ENCODE peak calls at places on chromosome 22, in eight cellular contexts. K is H1, U is fibroblast of lung, R is colonic mucosa, S is IMR-90, Q is neural progenitor cell, G is H9, H is mammary epithelial cell. P is an unnamed sample.

GRCh38 chr22:38313384-38313955 is 3.8 kb downstream of the CSNK1E start:
- DNase-seq in K (no peak), U (peak; percentile 97), R (peak; percentile 52), S (peak; percentile 96), Q (peak; percentile 39), G (no peak), H (peak; percentile 90), P (no peak)

GRCh38 chr22:50713571-50714056 is 24.4 kb upstream of the ACR start:
- DNase-seq in K (no peak), U (no peak), R (no peak), S (no peak), Q (no peak), G (no peak), H (no peak), P (no peak)

GRCh38 chr22:47193606-47194316 is 431.3 kb downstream of the TBC1D22A start:
- DNase-seq in K (no peak), U (no peak), R (peak; percentile 16), S (no peak), Q (no peak), G (no peak), H (no peak), P (no peak)

GRCh38 chr22:46575915-46576555 is 38.6 kb upstream of the CELSR1 start:
- DNase-seq in K (no peak), U (no peak), R (peak; percentile 80), S (no peak), Q (peak; percentile 20), G (peak; percentile 74), H (no peak), P (peak; percentile 61)

GRCh38 chr22:42075277-42075676 is 1.2 kb downstream of the PHETA2 start:
- DNase-seq in K (no peak), U (no peak), R (no peak), S (no peak), Q (no peak), G (no peak), H (no peak), P (no peak)

GRCh38 chr22:35191412-35191811 is 65.9 kb upstream of the HMGXB4 start:
- DNase-seq in K (no peak), U (peak; percentile 10), R (no peak), S (peak; percentile 3), Q (no peak), G (no peak), H (peak; percentile 70), P (no peak)

GRCh38 chr22:27122561-27122960 is 465.2 kb downstream of the MIAT start:
- DNase-seq in K (no peak), U (no peak), R (no peak), S (no peak), Q (no peak), G (no peak), H (no peak), P (no peak)

GRCh38 chr22:43171607-43172006 is 15.3 kb downstream of the TTLL12 start:
- DNase-seq in K (no peak), U (no peak), R (peak; percentile 94), S (no peak), Q (no peak), G (no peak), H (no peak), P (no peak)

GRCh38 chr22:31891366-31892079 is 52.8 kb upstream of the YWHAH start:
- DNase-seq in K (no peak), U (no peak), R (no peak), S (peak; percentile 18), Q (peak; percentile 18), G (no peak), H (no peak), P (no peak)

GRCh38 chr22:19821523-19822300 is 33.0 kb downstream of the GNB1L start:
- DNase-seq in K (no peak), U (no peak), R (no peak), S (no peak), Q (no peak), G (peak; percentile 24), H (no peak), P (no peak)

GRCh38 chr22:18076060-18076497 is 1.7 kb upstream of the PEX26 start:
- DNase-seq in K (no peak), U (peak; percentile 94), R (peak; percentile 75), S (peak; percentile 91), Q (peak; percentile 88), G (peak; percentile 59), H (peak; percentile 85), P (peak; percentile 99)

GRCh38 chr22:36377022-36377631 is 10.6 kb downstream of the MYH9 start:
- DNase-seq in K (no peak), U (no peak), R (no peak), S (no peak), Q (no peak), G (no peak), H (no peak), P (no peak)
- H3K4me1 ChIP-seq in K (peaks cover 21% of the 10 kb centered on the region), U (peaks cover 39% of the 10 kb centered on the region), R (peaks cover 33% of the 10 kb centered on the region), S (peaks cover 44% of the 10 kb centered on the region), Q (peaks cover 12% of the 10 kb centered on the region), G (no peaks in the 10 kb centered on the region), H (peaks cover 85% of the 10 kb centered on the region), P (peaks cover 28% of the 10 kb centered on the region)

DNA sequence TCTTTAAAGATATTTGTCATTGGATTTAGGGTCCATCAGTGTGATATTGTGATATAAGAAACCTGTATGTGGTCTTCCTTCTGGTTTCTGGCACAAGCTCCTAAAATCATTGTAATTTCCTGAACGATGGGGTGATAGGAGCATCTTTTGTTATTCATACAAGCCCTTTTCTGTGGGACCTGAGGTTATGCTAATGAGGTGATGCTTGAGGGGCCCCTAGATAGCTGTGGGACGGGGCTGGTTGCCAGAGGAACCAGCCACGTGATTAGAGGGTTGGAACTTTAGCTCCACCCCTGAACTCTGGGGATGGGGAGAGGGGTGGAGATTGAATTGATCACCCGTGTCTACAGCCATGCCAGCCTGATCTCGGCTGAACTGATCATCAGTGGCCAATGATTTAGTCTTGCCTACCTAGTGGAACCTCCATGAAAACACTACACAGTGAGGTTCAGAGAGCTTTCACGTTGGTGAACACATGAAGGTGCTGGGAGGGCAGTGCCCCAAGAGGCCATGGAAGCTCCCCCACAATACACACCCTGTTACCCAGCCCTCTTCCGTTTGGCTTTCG is 62.8 kb downstream of the BCR start:
- DNase-seq in K (peak; percentile 68), U (no peak), R (no peak), S (no peak), Q (peak; percentile 86), G (peak; percentile 88), H (no peak), P (no peak)
- H3K9ac ChIP-seq in K (peak overlapping the region; percentile 31), U (no peak overlapping the region), R (no peak overlapping the region), S (no peak overlapping the region), Q (no peak overlapping the region), G (no peak overlapping the region), H (no peak overlapping the region), P (no peak overlapping the region)

GRCh38 chr22:23389271-23390071 is 190.6 kb downstream of the IGLL1 start:
- DNase-seq in K (no peak), U (no peak), R (no peak), S (no peak), Q (peak; percentile 56), G (no peak), H (no peak), P (no peak)
- H3K4me1 ChIP-seq in K (peaks cover 4% of the 10 kb centered on the region), U (no peaks in the 10 kb centered on the region), R (no peaks in the 10 kb centered on the region), S (no peaks in the 10 kb centered on the region), Q (peaks cover 7% of the 10 kb centered on the region), G (no peaks in the 10 kb centered on the region), H (no peaks in the 10 kb centered on the region), P (peaks cover 4% of the 10 kb centered on the region)

DNA sequence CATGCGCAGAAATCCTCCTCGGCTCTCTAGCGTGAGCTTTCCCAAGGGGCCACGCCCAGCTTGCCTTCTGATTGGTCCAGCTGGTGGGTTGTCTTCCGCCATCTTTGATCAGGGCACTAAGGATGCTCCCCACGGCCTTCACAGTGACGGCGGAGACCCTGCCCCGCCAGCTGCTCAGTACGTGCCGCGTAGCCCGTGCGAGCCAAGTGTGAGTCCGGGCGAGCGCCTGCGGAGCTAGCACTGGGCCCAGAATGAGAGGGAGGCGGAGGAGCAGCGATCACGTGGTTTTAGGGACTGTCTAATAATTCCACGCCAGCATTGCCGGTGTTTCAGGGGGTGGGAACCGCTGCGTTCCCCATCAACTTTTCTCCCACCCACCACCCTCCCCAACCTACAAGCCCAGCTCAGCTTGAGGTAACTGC is 1.6 kb upstream of the MTFP1 start:
- DNase-seq in K (peak; percentile 99), U (peak; percentile 100), R (peak; percentile 99), S (peak; percentile 100), Q (peak; percentile 100), G (peak; percentile 99), H (peak; percentile 98), P (peak; percentile 100)
- H3K9ac ChIP-seq in K (peak overlapping the region; percentile 87), U (peak overlapping the region; percentile 88), R (peak overlapping the region; percentile 88), S (peak overlapping the region; percentile 26), Q (no peak overlapping the region), G (no peak overlapping the region), H (peak overlapping the region; percentile 83), P (no peak overlapping the region)

DNA sequence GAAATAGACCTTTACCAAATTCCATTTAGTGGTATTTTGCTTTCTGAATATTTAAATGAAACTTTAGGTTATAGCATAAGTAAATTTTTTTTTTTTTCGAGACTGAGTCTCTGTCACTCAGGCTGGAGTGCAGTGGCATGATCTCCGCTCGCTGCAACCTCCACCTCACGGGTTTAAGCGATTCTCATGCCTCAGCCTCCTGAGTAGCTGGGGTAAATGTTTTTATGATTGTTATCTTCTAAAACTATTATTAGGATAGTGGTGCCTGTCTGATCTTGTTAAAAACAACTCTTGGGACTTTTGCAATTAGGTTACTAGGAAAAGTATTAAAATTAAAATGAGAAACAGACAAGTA is 20.6 kb downstream of the CRKL start:
- DNase-seq in K (no peak), U (no peak), R (no peak), S (no peak), Q (no peak), G (no peak), H (no peak), P (peak; percentile 48)
- H3K4me1 ChIP-seq in K (peaks cover 4% of the 10 kb centered on the region), U (peaks cover 3% of the 10 kb centered on the region), R (peaks cover 19% of the 10 kb centered on the region), S (peaks cover 8% of the 10 kb centered on the region), Q (no peaks in the 10 kb centered on the region), G (no peaks in the 10 kb centered on the region), H (peaks cover 15% of the 10 kb centered on the region), P (peaks cover 3% of the 10 kb centered on the region)

GRCh38 chr22:24144471-24145115 is 36.7 kb upstream of the SUSD2 start:
- DNase-seq in K (no peak), U (no peak), R (no peak), S (no peak), Q (no peak), G (no peak), H (no peak), P (no peak)
- H3K9ac ChIP-seq in K (no peak overlapping the region), U (no peak overlapping the region), R (no peak overlapping the region), S (no peak overlapping the region), Q (no peak overlapping the region), G (no peak overlapping the region), H (no peak overlapping the region), P (no peak overlapping the region)

GRCh38 chr22:28815729-28816128 is 15.4 kb upstream of the XBP1 start:
- DNase-seq in K (no peak), U (no peak), R (no peak), S (no peak), Q (no peak), G (no peak), H (no peak), P (no peak)

GRCh38 chr22:28812491-28812890 is 12.1 kb upstream of the XBP1 start:
- DNase-seq in K (no peak), U (no peak), R (no peak), S (no peak), Q (no peak), G (no peak), H (no peak), P (no peak)

GRCh38 chr22:28813772-28814518 is 13.6 kb upstream of the XBP1 start:
- DNase-seq in K (no peak), U (peak; percentile 39), R (peak; percentile 75), S (no peak), Q (no peak), G (no peak), H (no peak), P (peak; percentile 25)

GRCh38 chr22:28816994-28817530 is 16.7 kb upstream of the XBP1 start:
- DNase-seq in K (no peak), U (no peak), R (no peak), S (no peak), Q (no peak), G (no peak), H (no peak), P (no peak)

GRCh38 chr22:28815101-28815500 is 14.7 kb upstream of the XBP1 start:
- DNase-seq in K (no peak), U (no peak), R (no peak), S (no peak), Q (no peak), G (no peak), H (no peak), P (no peak)
- H3K4me1 ChIP-seq in K (no peaks in the 10 kb centered on the region), U (no peaks in the 10 kb centered on the region), R (peaks cover 5% of the 10 kb centered on the region), S (peaks cover 2% of the 10 kb centered on the region), Q (no peaks in the 10 kb centered on the region), G (peaks cover 7% of the 10 kb centered on the region), H (peaks cover 7% of the 10 kb centered on the region), P (peaks cover 6% of the 10 kb centered on the region)